ENCODE peak calls at places on chromosome 19, in five cellular contexts. Q is mesendoderm, S is body of pancreas, O is pancreas, T is testis. K is an unnamed sample.

GRCh38 chr19:9935409-9936062 is 779 bp downstream of the OLFM2 start:
- DNase-seq in O (no peak), S (peak; percentile 13), Q (no peak), T (no peak), K (no peak)

GRCh38 chr19:13583114-13583513 is 76.8 kb upstream of the CACNA1A start:
- DNase-seq in S (no peak), Q (no peak), O (no peak), T (no peak), K (no peak)

GRCh38 chr19:5436101-5436947 is 18.9 kb upstream of the ZNRF4 start:
- DNase-seq in O (no peak), S (no peak), T (peak; percentile 70), Q (peak; percentile 90), K (peak; percentile 78)

GRCh38 chr19:55459551-55459949 is 1.9 kb downstream of the ISOC2 start:
- DNase-seq in S (no peak), Q (no peak), T (no peak), O (no peak), K (no peak)

GRCh38 chr19:11205939-11206570 is 8.7 kb upstream of the KANK2 start:
- DNase-seq in O (no peak), S (no peak), Q (no peak), T (no peak), K (no peak)

GRCh38 chr19:18746393-18747167 is 44.5 kb downstream of the COMP start:
- DNase-seq in S (no peak), Q (peak; percentile 21), O (no peak), T (no peak), K (no peak)

GRCh38 chr19:51698296-51698695 is 5.2 kb downstream of the SPACA6 start:
- DNase-seq in Q (no peak), T (no peak), S (no peak), O (no peak), K (no peak)

GRCh38 chr19:53328967-53329366 is 4.6 kb upstream of the ZNF845 start:
- DNase-seq in T (peak; percentile 74), Q (no peak), O (peak; percentile 56), S (peak; percentile 22), K (no peak)

GRCh38 chr19:43624933-43625332 is 5.5 kb upstream of the ZNF428 start:
- DNase-seq in T (peak; percentile 81), O (peak; percentile 73), S (peak; percentile 58), Q (peak; percentile 94), K (peak; percentile 62)

GRCh38 chr19:13979224-13979623 is 26.9 kb downstream of the RFX1 start:
- DNase-seq in S (no peak), Q (peak; percentile 56), T (no peak), O (no peak), K (no peak)

GRCh38 chr19:32865326-32865725 is 4.2 kb downstream of the SLC7A9 start:
- DNase-seq in O (no peak), T (no peak), S (no peak), Q (no peak), K (no peak)

GRCh38 chr19:47032171-47032811 is 12.7 kb downstream of the NPAS1 start:
- DNase-seq in S (peak; percentile 68), T (peak; percentile 52), Q (peak; percentile 79), O (peak; percentile 82), K (peak; percentile 63)

GRCh38 chr19:18009412-18010066 is 1.6 kb downstream of the ARRDC2 start:
- DNase-seq in Q (no peak), S (no peak), T (no peak), O (no peak), K (no peak)

GRCh38 chr19:3034845-3035541 is 5.9 kb upstream of the TLE2 start:
- DNase-seq in O (no peak), Q (peak; percentile 76), T (no peak), S (peak; percentile 50), K (peak; percentile 37)

GRCh38 chr19:32404213-32404938 is 1.2 kb upstream of the DPY19L3 start:
- DNase-seq in S (no peak), T (no peak), O (no peak), Q (peak; percentile 77), K (no peak)

GRCh38 chr19:53308339-53308811 is 25.2 kb upstream of the ZNF845 start:
- DNase-seq in S (peak; percentile 13), O (no peak), T (peak; percentile 72), Q (peak; percentile 89), K (peak; percentile 66)

GRCh38 chr19:8336072-8336569 is 6.9 kb downstream of the KANK3 start:
- DNase-seq in O (no peak), T (no peak), S (no peak), Q (no peak), K (no peak)

GRCh38 chr19:811511-812048 is 10.2 kb downstream of the PLPPR3 start:
- DNase-seq in T (no peak), Q (no peak), S (no peak), O (no peak), K (no peak)

GRCh38 chr19:37506387-37507166 is at the start of gene ZNF793:
- DNase-seq in S (peak; percentile 72), T (peak; percentile 91), Q (peak; percentile 96), O (peak; percentile 78), K (peak; percentile 90)

GRCh38 chr19:10079031-10079453 is 7.1 kb upstream of the SHFL start:
- DNase-seq in Q (no peak), S (peak; percentile 63), O (no peak), T (no peak), K (no peak)

GRCh38 chr19:35755550-35756371 is 1.1 kb downstream of the HSPB6 start:
- DNase-seq in Q (no peak), T (peak; percentile 79), O (no peak), S (peak; percentile 42), K (peak; percentile 92)

GRCh38 chr19:31354919-31355318 is 5.7 kb upstream of the TSHZ3 start:
- DNase-seq in O (no peak), T (no peak), Q (no peak), S (no peak), K (no peak)

GRCh38 chr19:31355330-31356289 is 6.4 kb upstream of the TSHZ3 start:
- DNase-seq in Q (peak; percentile 93), S (no peak), O (no peak), T (no peak), K (no peak)

GRCh38 chr19:31354316-31354715 is 5.1 kb upstream of the TSHZ3 start:
- DNase-seq in O (no peak), S (no peak), T (no peak), Q (no peak), K (no peak)

GRCh38 chr19:31356587-31357314 is 7.5 kb upstream of the TSHZ3 start:
- DNase-seq in Q (peak; percentile 67), S (peak; percentile 45), T (peak; percentile 41), O (peak; percentile 84), K (no peak)

GRCh38 chr19:31357315-31357673 is 8.1 kb upstream of the TSHZ3 start:
- DNase-seq in S (no peak), T (no peak), Q (no peak), O (no peak), K (no peak)
- H3K27me3 ChIP-seq in S (no peaks in the 10 kb centered on the region), T (no peaks in the 10 kb centered on the region), Q (peaks cover 18% of the 10 kb centered on the region), O (no peaks in the 10 kb centered on the region), K (peaks cover 100% of the 10 kb centered on the region)

DNA sequence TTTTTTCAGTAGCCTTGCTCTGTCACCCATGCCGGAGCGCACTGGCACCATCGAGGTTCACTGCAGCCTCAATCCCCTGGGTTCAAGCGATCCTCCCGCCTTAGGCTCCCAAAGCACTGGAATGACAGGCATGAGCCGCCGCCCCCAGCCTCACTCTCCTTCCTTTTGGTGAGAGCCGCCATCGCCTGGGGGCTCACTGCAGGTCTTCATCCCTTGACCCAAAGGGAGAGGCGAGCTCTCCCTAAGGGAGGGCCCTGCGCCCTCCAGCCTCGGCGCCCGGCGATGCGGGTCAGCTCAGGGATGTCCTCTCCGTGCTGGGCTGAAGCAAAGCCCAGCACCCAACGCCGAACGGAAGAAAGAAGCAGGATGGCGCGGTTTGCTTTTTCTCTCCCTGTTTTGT is 23.2 kb upstream of the ZBTB7A start:
- DNase-seq in S (no peak), Q (no peak), O (no peak), T (no peak), K (no peak)
- H3K4me3 ChIP-seq in S (no peak overlapping the region), Q (no peak overlapping the region), O (no peak overlapping the region), T (no peak overlapping the region), K (no peak overlapping the region)

GRCh38 chr19:45670670-45671453 is 2.8 kb downstream of the GIPR start:
- DNase-seq in Q (peak; percentile 95), S (peak; percentile 95), O (peak; percentile 98), T (peak; percentile 85), K (peak; percentile 95)

GRCh38 chr19:45663800-45664199 is 4.2 kb upstream of the GIPR start:
- DNase-seq in T (no peak), S (no peak), Q (peak; percentile 39), O (no peak), K (no peak)

GRCh38 chr19:45667620-45668341 is at the start of gene GIPR:
- DNase-seq in S (peak; percentile 68), T (no peak), O (peak; percentile 85), Q (peak; percentile 85), K (peak; percentile 85)

GRCh38 chr19:45664575-45664974 is 3.4 kb upstream of the GIPR start:
- DNase-seq in Q (no peak), S (no peak), T (no peak), O (no peak), K (no peak)

DNA sequence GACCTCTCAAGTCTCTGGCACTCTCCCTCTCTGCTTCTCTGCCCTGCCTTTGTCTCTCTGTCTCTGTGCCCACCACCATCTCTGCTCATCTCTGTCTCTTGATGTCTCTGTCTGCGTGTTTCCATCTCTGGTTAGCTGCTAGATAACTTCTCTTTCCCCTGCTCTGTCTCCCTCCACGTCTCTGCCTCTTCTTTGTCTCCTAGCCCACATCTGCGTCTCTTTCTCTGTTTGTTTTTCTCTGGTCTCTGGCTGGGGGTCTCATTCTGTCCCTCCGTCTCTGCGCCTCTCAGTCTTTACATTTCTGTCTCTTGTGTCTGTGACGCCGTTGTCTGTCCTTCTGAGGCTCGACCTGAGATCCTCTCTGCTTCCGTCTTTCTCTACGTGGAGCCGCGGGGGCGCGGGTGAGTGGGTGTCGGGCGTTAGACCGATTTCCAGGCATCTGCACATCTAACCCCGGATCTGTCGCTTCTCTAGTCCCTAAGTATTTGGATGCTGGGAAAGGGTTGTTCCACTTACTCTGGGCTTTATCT is 386 bp downstream of the GIPR start:
- DNase-seq in Q (no peak), S (no peak), O (no peak), T (no peak), K (no peak)
- H3K27ac ChIP-seq in Q (no peak overlapping the region), S (peak overlapping the region; percentile 55), O (peak overlapping the region; percentile 30), T (no peak overlapping the region), K (peak overlapping the region; percentile 7)

GRCh38 chr19:38632476-38633213 is 13.7 kb downstream of the EIF3K start:
- DNase-seq in S (no peak), O (no peak), Q (no peak), T (no peak), K (no peak)
- H3K27me3 ChIP-seq in S (no peaks in the 10 kb centered on the region), O (no peaks in the 10 kb centered on the region), Q (no peaks in the 10 kb centered on the region), T (no peaks in the 10 kb centered on the region), K (no peaks in the 10 kb centered on the region)

DNA sequence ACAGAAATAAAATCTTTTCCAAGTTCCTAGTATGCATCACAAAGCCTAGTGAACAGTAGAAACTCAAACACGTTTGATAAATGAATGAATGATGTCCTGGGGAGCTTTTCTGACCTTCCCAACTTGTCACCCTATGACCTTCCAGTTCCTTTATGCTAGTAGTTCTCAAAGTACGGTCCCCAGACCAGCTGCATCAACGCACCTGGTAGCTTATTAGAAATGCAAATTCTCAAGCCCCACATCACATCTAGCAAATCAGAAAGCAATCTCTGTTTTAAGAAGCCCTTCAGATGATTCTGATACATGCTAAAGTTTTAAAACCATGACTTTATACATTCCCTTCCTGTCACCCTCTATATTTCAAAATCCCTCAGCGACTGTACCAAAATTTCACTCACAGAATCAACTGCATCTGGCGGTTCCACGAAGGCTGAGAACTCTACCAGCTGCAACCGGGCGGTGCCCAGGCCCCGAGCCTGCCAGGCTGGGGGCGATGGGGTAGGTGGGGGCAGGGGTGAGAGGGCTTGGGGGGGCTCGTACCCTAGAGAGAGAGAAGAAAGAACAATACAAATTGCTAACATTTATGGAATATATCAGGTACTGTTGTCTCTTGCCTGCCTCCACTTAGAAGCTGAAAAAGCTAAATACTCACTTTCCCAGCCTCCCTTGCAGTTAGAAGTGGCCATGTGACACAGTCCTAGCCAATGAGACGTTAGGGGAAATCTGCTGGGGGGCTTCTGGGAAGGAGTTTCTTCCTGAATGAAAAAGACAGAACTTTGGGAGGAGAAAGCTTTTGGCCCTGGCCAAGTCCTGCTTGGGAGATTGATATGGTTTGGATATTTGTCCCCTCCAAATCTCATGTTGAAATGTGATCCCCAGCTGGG is 13.3 kb downstream of the CD37 start:
- DNase-seq in T (no peak), S (no peak), Q (no peak), O (no peak), K (no peak)
- H3K4me3 ChIP-seq in T (no peak overlapping the region), S (no peak overlapping the region), Q (no peak overlapping the region), O (no peak overlapping the region), K (no peak overlapping the region)